ENCODE peak calls at places on chromosomes 12 and 14, in nine cellular contexts. L, S, U, Y, M, W, D, N and J are unnamed samples.

GRCh38 chr12:93592641-93593396 is 20.3 kb downstream of the SOCS2 start:
- DNase-seq in M (no peak), Y (no peak), L (no peak), S (no peak), D (no peak), U (no peak), W (no peak), N (no peak), J (no peak)

GRCh38 chr14:103144085-103144484 is 20.8 kb downstream of the TNFAIP2 start:
- DNase-seq in M (no peak), U (no peak), S (no peak), L (no peak), D (no peak), N (no peak), W (peak), Y (peak), J (no peak)

GRCh38 chr14:92754956-92755355 is 6.5 kb upstream of the LGMN start:
- DNase-seq in N (no peak), Y (no peak), U (no peak), D (no peak), L (no peak), S (no peak), M (no peak), W (no peak), J (no peak)

GRCh38 chr12:122467983-122468382 is 32.7 kb downstream of the ZCCHC8 start:
- DNase-seq in Y (no peak), M (no peak), S (no peak), W (no peak), N (no peak), U (no peak), D (no peak), L (no peak), J (no peak)

GRCh38 chr12:65779946-65780345 is 44.3 kb upstream of the HMGA2 start:
- DNase-seq in N (no peak), W (no peak), U (no peak), Y (no peak), L (no peak), D (no peak), M (no peak), S (no peak), J (no peak)

GRCh38 chr12:68007466-68007865 is 18.2 kb downstream of the IFNG-AS1 start:
- DNase-seq in U (no peak), M (no peak), S (no peak), D (no peak), Y (no peak), N (no peak), W (peak), L (no peak), J (no peak)

GRCh38 chr14:98580131-98580678 is 691.8 kb downstream of the BCL11B start:
- DNase-seq in U (no peak), W (no peak), Y (peak), D (no peak), N (peak), L (no peak), M (peak), S (no peak), J (no peak)

GRCh38 chr14:101183376-101184103 is 280.0 kb upstream of the RTL1 start:
- DNase-seq in L (no peak), W (no peak), S (no peak), U (no peak), N (no peak), M (peak), D (no peak), Y (peak), J (peak)

GRCh38 chr14:33362934-33363333 is 424.3 kb downstream of the NPAS3 start:
- DNase-seq in U (no peak), L (no peak), Y (no peak), N (no peak), W (no peak), S (no peak), D (no peak), M (no peak), J (no peak)

GRCh38 chr12:130965214-130965613 is 11.5 kb downstream of the ADGRD1 start:
- DNase-seq in S (no peak), W (no peak), Y (no peak), M (no peak), L (no peak), U (no peak), D (no peak), N (no peak), J (no peak)

GRCh38 chr12:28269851-28270250 is 79.6 kb downstream of the CCDC91 start:
- DNase-seq in W (no peak), U (no peak), M (no peak), L (no peak), Y (no peak), S (no peak), N (no peak), D (no peak), J (no peak)